ENCODE peak calls at places on chromosomes 7 and 10, in eight cellular contexts. One of them, this sample, is unnamed.

GRCh38 chr7:4754433-4755010 is 20.9 kb upstream of the AP5Z1 start:
- DNase-seq in tibial nerve: no peak
- DNase-seq in endodermal cell: no peak
- DNase-seq in IMR-90: no peak
- DNase-seq in right atrium auricular region: no peak
- DNase-seq in CD8-positive, alpha-beta T cell: no peak
- DNase-seq in vagina: no peak
- DNase-seq in A549: no peak
- DNase-seq in this sample: no peak

GRCh38 chr10:125258676-125259075 is 98.3 kb upstream of the CTBP2 start:
- DNase-seq in tibial nerve: no peak
- DNase-seq in endodermal cell: peak; percentile 17
- DNase-seq in IMR-90: no peak
- DNase-seq in right atrium auricular region: no peak
- DNase-seq in CD8-positive, alpha-beta T cell: no peak
- DNase-seq in vagina: no peak
- DNase-seq in A549: no peak
- DNase-seq in this sample: no peak

GRCh38 chr10:60236869-60237524 is 152.7 kb downstream of the ANK3 start:
- DNase-seq in tibial nerve: no peak
- DNase-seq in endodermal cell: no peak
- DNase-seq in IMR-90: no peak
- DNase-seq in right atrium auricular region: peak; percentile 65
- DNase-seq in CD8-positive, alpha-beta T cell: no peak
- DNase-seq in vagina: no peak
- DNase-seq in A549: no peak
- DNase-seq in this sample: peak; percentile 7

GRCh38 chr7:22338875-22339274 is 18.1 kb downstream of the RAPGEF5 start:
- DNase-seq in tibial nerve: no peak
- DNase-seq in endodermal cell: no peak
- DNase-seq in IMR-90: no peak
- DNase-seq in right atrium auricular region: no peak
- DNase-seq in CD8-positive, alpha-beta T cell: no peak
- DNase-seq in vagina: no peak
- DNase-seq in A549: no peak
- DNase-seq in this sample: no peak

GRCh38 chr7:517848-518629 is 1.6 kb downstream of the PDGFA start:
- DNase-seq in tibial nerve: peak; percentile 45
- DNase-seq in endodermal cell: peak; percentile 80
- DNase-seq in IMR-90: peak; percentile 58
- DNase-seq in right atrium auricular region: peak; percentile 80
- DNase-seq in CD8-positive, alpha-beta T cell: peak; percentile 29
- DNase-seq in vagina: no peak
- DNase-seq in A549: peak; percentile 70
- DNase-seq in this sample: peak; percentile 73

GRCh38 chr10:33657913-33658312 is 323.4 kb upstream of the NRP1 start:
- DNase-seq in tibial nerve: no peak
- DNase-seq in endodermal cell: no peak
- DNase-seq in IMR-90: no peak
- DNase-seq in right atrium auricular region: no peak
- DNase-seq in CD8-positive, alpha-beta T cell: no peak
- DNase-seq in vagina: no peak
- DNase-seq in A549: no peak
- DNase-seq in this sample: no peak

GRCh38 chr7:25495342-25495855 is 267.1 kb upstream of the NPVF start:
- DNase-seq in tibial nerve: peak; percentile 21
- DNase-seq in endodermal cell: peak; percentile 66
- DNase-seq in IMR-90: no peak
- DNase-seq in right atrium auricular region: no peak
- DNase-seq in CD8-positive, alpha-beta T cell: no peak
- DNase-seq in vagina: no peak
- DNase-seq in A549: no peak
- DNase-seq in this sample: no peak

GRCh38 chr10:59104186-59104585 is 72.3 kb upstream of the PHYHIPL start:
- DNase-seq in tibial nerve: no peak
- DNase-seq in endodermal cell: no peak
- DNase-seq in IMR-90: no peak
- DNase-seq in right atrium auricular region: no peak
- DNase-seq in CD8-positive, alpha-beta T cell: no peak
- DNase-seq in vagina: no peak
- DNase-seq in A549: no peak
- DNase-seq in this sample: no peak

GRCh38 chr10:49622426-49623425 is 8.9 kb downstream of the CHAT start:
- DNase-seq in tibial nerve: no peak
- DNase-seq in endodermal cell: peak; percentile 30
- DNase-seq in IMR-90: no peak
- DNase-seq in right atrium auricular region: no peak
- DNase-seq in CD8-positive, alpha-beta T cell: no peak
- DNase-seq in vagina: no peak
- DNase-seq in A549: no peak
- DNase-seq in this sample: no peak

GRCh38 chr10:96910488-96911395 is 78.6 kb downstream of the LCOR start:
- DNase-seq in tibial nerve: no peak
- DNase-seq in endodermal cell: no peak
- DNase-seq in IMR-90: peak; percentile 35
- DNase-seq in right atrium auricular region: no peak
- DNase-seq in CD8-positive, alpha-beta T cell: peak; percentile 9
- DNase-seq in vagina: no peak
- DNase-seq in A549: peak; percentile 52
- DNase-seq in this sample: peak; percentile 61

GRCh38 chr7:117472335-117472734 is 7.5 kb upstream of the CFTR start:
- DNase-seq in tibial nerve: no peak
- DNase-seq in endodermal cell: no peak
- DNase-seq in IMR-90: no peak
- DNase-seq in right atrium auricular region: no peak
- DNase-seq in CD8-positive, alpha-beta T cell: no peak
- DNase-seq in vagina: no peak
- DNase-seq in A549: no peak
- DNase-seq in this sample: no peak

GRCh38 chr7:39666562-39666961 is 43.2 kb downstream of the RALA start:
- DNase-seq in tibial nerve: no peak
- DNase-seq in endodermal cell: no peak
- DNase-seq in IMR-90: no peak
- DNase-seq in right atrium auricular region: no peak
- DNase-seq in CD8-positive, alpha-beta T cell: no peak
- DNase-seq in vagina: no peak
- DNase-seq in A549: no peak
- DNase-seq in this sample: no peak

GRCh38 chr7:107643407-107643806 is 17.2 kb upstream of the SLC26A4 start:
- DNase-seq in tibial nerve: no peak
- DNase-seq in endodermal cell: no peak
- DNase-seq in IMR-90: peak; percentile 78
- DNase-seq in right atrium auricular region: no peak
- DNase-seq in CD8-positive, alpha-beta T cell: no peak
- DNase-seq in vagina: no peak
- DNase-seq in A549: no peak
- DNase-seq in this sample: peak; percentile 40

GRCh38 chr7:137538361-137538762 is 194.8 kb upstream of the PTN start:
- DNase-seq in tibial nerve: no peak
- DNase-seq in endodermal cell: no peak
- DNase-seq in IMR-90: peak; percentile 90
- DNase-seq in right atrium auricular region: no peak
- DNase-seq in CD8-positive, alpha-beta T cell: no peak
- DNase-seq in vagina: no peak
- DNase-seq in A549: no peak
- DNase-seq in this sample: peak; percentile 4

GRCh38 chr7:130595986-130596385 is 72.6 kb downstream of the COPG2 start:
- DNase-seq in tibial nerve: no peak
- DNase-seq in endodermal cell: no peak
- DNase-seq in IMR-90: peak; percentile 2
- DNase-seq in right atrium auricular region: no peak
- DNase-seq in CD8-positive, alpha-beta T cell: no peak
- DNase-seq in vagina: no peak
- DNase-seq in A549: peak; percentile 3
- DNase-seq in this sample: no peak

GRCh38 chr10:127736222-127736914 is 617 bp upstream of the FOXI2 start:
- DNase-seq in tibial nerve: no peak
- DNase-seq in endodermal cell: peak; percentile 85
- DNase-seq in IMR-90: no peak
- DNase-seq in right atrium auricular region: no peak
- DNase-seq in CD8-positive, alpha-beta T cell: no peak
- DNase-seq in vagina: no peak
- DNase-seq in A549: no peak
- DNase-seq in this sample: no peak

GRCh38 chr7:116231543-116232401 is 21.4 kb downstream of the TES start:
- DNase-seq in tibial nerve: no peak
- DNase-seq in endodermal cell: no peak
- DNase-seq in IMR-90: peak; percentile 67
- DNase-seq in right atrium auricular region: no peak
- DNase-seq in CD8-positive, alpha-beta T cell: no peak
- DNase-seq in vagina: no peak
- DNase-seq in A549: peak; percentile 58
- DNase-seq in this sample: peak; percentile 51

GRCh38 chr10:8810677-8811076 is 756.2 kb downstream of the GATA3 start:
- DNase-seq in tibial nerve: no peak
- DNase-seq in endodermal cell: no peak
- DNase-seq in IMR-90: no peak
- DNase-seq in right atrium auricular region: no peak
- DNase-seq in CD8-positive, alpha-beta T cell: no peak
- DNase-seq in vagina: no peak
- DNase-seq in A549: no peak
- DNase-seq in this sample: no peak

GRCh38 chr7:154905615-154906014 is 97.3 kb downstream of the PAXIP1 start:
- DNase-seq in tibial nerve: no peak
- DNase-seq in endodermal cell: no peak
- DNase-seq in IMR-90: no peak
- DNase-seq in right atrium auricular region: no peak
- DNase-seq in CD8-positive, alpha-beta T cell: no peak
- DNase-seq in vagina: no peak
- DNase-seq in A549: no peak
- DNase-seq in this sample: no peak

GRCh38 chr10:44439436-44439835 is 54.5 kb upstream of the CXCL12 start:
- DNase-seq in tibial nerve: no peak
- DNase-seq in endodermal cell: peak; percentile 28
- DNase-seq in IMR-90: no peak
- DNase-seq in right atrium auricular region: peak; percentile 51
- DNase-seq in CD8-positive, alpha-beta T cell: no peak
- DNase-seq in vagina: no peak
- DNase-seq in A549: no peak
- DNase-seq in this sample: no peak

DNA sequence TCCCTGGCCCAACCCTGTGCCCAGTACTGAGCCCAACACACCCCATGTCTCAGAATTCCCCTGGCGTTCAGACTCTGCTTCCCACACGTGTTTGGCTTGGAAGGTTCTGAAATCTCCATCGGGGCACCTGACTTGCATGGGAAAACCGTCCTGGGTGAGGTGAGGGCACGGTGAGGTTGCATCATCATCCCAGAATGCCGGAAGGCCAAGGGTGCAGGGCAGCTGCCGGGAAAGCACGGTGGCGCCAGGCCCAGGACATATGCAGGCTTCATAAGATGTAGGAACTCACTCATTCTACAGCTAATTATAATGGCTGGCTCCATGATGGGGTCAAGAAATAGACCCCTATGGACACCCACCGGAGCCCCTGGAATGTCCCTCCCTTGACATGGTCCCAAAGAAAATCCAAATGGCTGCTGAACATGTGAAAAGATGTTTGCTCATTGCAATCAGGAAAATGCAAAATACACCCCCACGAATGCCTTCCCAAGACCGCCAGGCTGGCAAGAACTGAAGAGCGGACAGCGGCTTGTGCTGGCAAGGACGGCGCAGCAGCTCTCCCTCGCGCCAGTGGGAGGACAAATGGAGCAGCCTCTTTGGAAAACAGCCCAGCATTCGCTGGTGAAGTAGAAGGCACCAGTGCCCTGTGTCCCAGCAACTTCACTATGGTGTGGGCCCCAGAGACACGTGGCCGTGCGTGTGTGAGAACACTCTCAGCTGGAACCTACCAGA is 2.3 kb downstream of the KNDC1 start:
- DNase-seq in tibial nerve: no peak
- DNase-seq in endodermal cell: no peak
- DNase-seq in IMR-90: no peak
- DNase-seq in right atrium auricular region: no peak
- DNase-seq in CD8-positive, alpha-beta T cell: no peak
- DNase-seq in vagina: no peak
- DNase-seq in A549: no peak
- DNase-seq in this sample: no peak
- H3K4me3 ChIP-seq in tibial nerve: no peak overlapping the region
- H3K4me3 ChIP-seq in endodermal cell: no peak overlapping the region
- H3K4me3 ChIP-seq in IMR-90: no peak overlapping the region
- H3K4me3 ChIP-seq in right atrium auricular region: no peak overlapping the region
- H3K4me3 ChIP-seq in CD8-positive, alpha-beta T cell: no peak overlapping the region
- H3K4me3 ChIP-seq in vagina: no peak overlapping the region
- H3K4me3 ChIP-seq in A549: no peak overlapping the region
- H3K4me3 ChIP-seq in this sample: no peak overlapping the region

GRCh38 chr7:78985509-78985908 is 468.0 kb downstream of the MAGI2 start:
- DNase-seq in tibial nerve: no peak
- DNase-seq in endodermal cell: no peak
- DNase-seq in IMR-90: no peak
- DNase-seq in right atrium auricular region: no peak
- DNase-seq in CD8-positive, alpha-beta T cell: no peak
- DNase-seq in vagina: no peak
- DNase-seq in A549: peak; percentile 8
- DNase-seq in this sample: no peak
- TF ChIP-seq CTCF in tibial nerve: no peak
- TF ChIP-seq CTCF in endodermal cell: no peak
- TF ChIP-seq CTCF in IMR-90: peak; percentile 14
- TF ChIP-seq CTCF in right atrium auricular region: no peak
- TF ChIP-seq CTCF in CD8-positive, alpha-beta T cell: no peak
- TF ChIP-seq CTCF in vagina: no peak
- TF ChIP-seq CTCF in A549: no peak
- TF ChIP-seq CTCF in this sample: no peak

DNA sequence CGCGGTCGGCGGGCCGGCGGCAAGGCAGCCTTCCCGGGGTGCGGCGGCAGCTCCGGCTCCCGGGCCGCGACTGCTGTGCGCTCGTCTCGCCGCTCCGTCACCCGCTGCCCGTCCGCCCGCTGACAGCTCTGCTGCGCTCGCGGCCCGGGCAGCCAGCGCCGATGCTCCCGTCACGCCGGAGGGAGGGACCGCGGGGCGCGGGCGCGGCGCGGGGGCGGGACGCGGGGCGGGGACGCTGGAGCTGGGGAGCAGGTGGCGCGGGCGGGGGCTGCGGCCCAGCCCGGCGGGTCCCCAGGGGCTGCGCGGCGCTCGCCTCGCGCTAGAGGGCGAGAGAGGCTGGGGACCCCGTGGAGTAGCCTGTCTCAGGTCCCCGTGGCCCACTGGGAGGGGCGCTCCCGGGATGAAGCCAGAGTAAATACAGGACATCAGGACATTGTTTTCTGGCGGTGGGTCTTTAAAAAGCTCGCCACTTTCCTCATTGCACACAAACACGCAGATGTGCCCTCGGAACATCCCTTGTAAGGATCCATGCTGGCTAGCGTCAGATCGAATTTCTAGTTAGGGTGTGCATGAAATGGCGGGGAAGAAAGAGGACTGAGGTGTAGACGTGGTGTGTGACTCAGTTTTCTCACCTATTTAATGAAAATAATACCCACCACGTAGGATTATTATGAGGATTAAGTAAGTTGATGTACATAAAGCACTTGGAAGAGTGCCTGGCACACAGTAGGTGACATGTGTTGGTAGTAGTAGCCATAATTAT is at the start of gene ELAPOR2:
- DNase-seq in tibial nerve: peak; percentile 24
- DNase-seq in endodermal cell: peak; percentile 94
- DNase-seq in IMR-90: peak; percentile 8
- DNase-seq in right atrium auricular region: peak; percentile 60
- DNase-seq in CD8-positive, alpha-beta T cell: peak; percentile 85
- DNase-seq in vagina: no peak
- DNase-seq in A549: peak; percentile 19
- DNase-seq in this sample: peak; percentile 62
- H3K4me3 ChIP-seq in tibial nerve: peak within 1 kb of the TSS; percentile 78
- H3K4me3 ChIP-seq in endodermal cell: peak within 1 kb of the TSS; percentile 91
- H3K4me3 ChIP-seq in IMR-90: peak within 1 kb of the TSS; percentile 41
- H3K4me3 ChIP-seq in right atrium auricular region: peak within 1 kb of the TSS; percentile 67
- H3K4me3 ChIP-seq in CD8-positive, alpha-beta T cell: peak within 1 kb of the TSS; percentile 43
- H3K4me3 ChIP-seq in vagina: peak within 1 kb of the TSS; percentile 50
- H3K4me3 ChIP-seq in A549: peak within 1 kb of the TSS; percentile 64
- H3K4me3 ChIP-seq in this sample: peak within 1 kb of the TSS; percentile 41

GRCh38 chr10:22244001-22244400 is 26.2 kb upstream of the EBLN1 start:
- DNase-seq in tibial nerve: no peak
- DNase-seq in endodermal cell: peak; percentile 79
- DNase-seq in IMR-90: no peak
- DNase-seq in right atrium auricular region: no peak
- DNase-seq in CD8-positive, alpha-beta T cell: peak; percentile 15
- DNase-seq in vagina: no peak
- DNase-seq in A549: no peak
- DNase-seq in this sample: no peak
- TF ChIP-seq CTCF in tibial nerve: no peak
- TF ChIP-seq CTCF in endodermal cell: peak; percentile 69
- TF ChIP-seq CTCF in IMR-90: no peak
- TF ChIP-seq CTCF in right atrium auricular region: no peak
- TF ChIP-seq CTCF in CD8-positive, alpha-beta T cell: no peak
- TF ChIP-seq CTCF in vagina: no peak
- TF ChIP-seq CTCF in A549: peak; percentile 20
- TF ChIP-seq CTCF in this sample: no peak

This sample was measured in epithelial cell of esophagus.